ENCODE peak calls at places on chromosomes 1 and 21, in four cellular contexts. C is hepatocyte, O is A673, Z is mucosa of descending colon. E is an unnamed sample.

GRCh38 chr1:201122321-201123017 is 4.5 kb downstream of the ASCL5 start:
- DNase-seq in C (no peak), O (no peak), Z (no peak), E (no peak)

GRCh38 chr1:18191037-18191867 is 83.7 kb downstream of the IGSF21 start:
- DNase-seq in C (no peak), O (no peak), Z (no peak), E (no peak)

GRCh38 chr1:208654241-208654640 is 410.1 kb upstream of the PLXNA2 start:
- DNase-seq in Z (peak; percentile 50), O (peak; percentile 67), C (peak; percentile 29), E (no peak)

GRCh38 chr1:226938903-226939438 is 1.1 kb upstream of the COQ8A start:
- DNase-seq in O (no peak), C (peak; percentile 32), Z (peak; percentile 22), E (no peak)

GRCh38 chr1:163035791-163036249 is 33.3 kb upstream of the RGS4 start:
- DNase-seq in Z (no peak), O (peak; percentile 78), C (no peak), E (no peak)

GRCh38 chr1:43835141-43836021 is 98.2 kb upstream of the ARTN start:
- DNase-seq in O (no peak), C (no peak), Z (no peak), E (no peak)

GRCh38 chr1:22639286-22639685 is 2.9 kb downstream of the C1QA start:
- DNase-seq in Z (peak; percentile 27), O (peak; percentile 35), C (peak; percentile 46), E (no peak)

GRCh38 chr1:51768971-51769601 is 109.4 kb downstream of the NRDC start:
- DNase-seq in C (peak; percentile 73), Z (peak; percentile 38), O (peak; percentile 76), E (no peak)

GRCh38 chr1:10644307-10645128 is 151.9 kb downstream of the CASZ1 start:
- DNase-seq in Z (no peak), C (no peak), O (no peak), E (no peak)

GRCh38 chr1:31180338-31180737 is 59.3 kb downstream of the NKAIN1 start:
- DNase-seq in Z (no peak), C (no peak), O (no peak), E (no peak)

GRCh38 chr1:116360435-116361173 is 12.4 kb upstream of the ATP1A1 start:
- DNase-seq in O (peak; percentile 60), C (no peak), Z (peak; percentile 37), E (no peak)

GRCh38 chr1:117747605-117748004 is 141.8 kb downstream of the TENT5C start:
- DNase-seq in O (no peak), Z (no peak), C (no peak), E (no peak)

GRCh38 chr1:27487927-27488522 is 1.9 kb downstream of the WASF2 start:
- DNase-seq in O (peak; percentile 57), C (no peak), Z (no peak), E (no peak)

GRCh38 chr1:209409786-209410185 is 173.7 kb upstream of the CAMK1G start:
- DNase-seq in C (peak; percentile 45), Z (no peak), O (no peak), E (no peak)

GRCh38 chr1:233081686-233082085 is 131.3 kb downstream of the NTPCR start:
- DNase-seq in O (no peak), Z (no peak), C (no peak), E (no peak)

GRCh38 chr21:45021428-45022347 is 52.7 kb upstream of the ADARB1 start:
- DNase-seq in O (no peak), Z (no peak), C (no peak), E (peak; percentile 46)

GRCh38 chr1:20935717-20936116 is 148.6 kb upstream of the HP1BP3 start:
- DNase-seq in C (no peak), O (no peak), Z (no peak), E (no peak)

GRCh38 chr1:151718666-151719065 is 2.1 kb upstream of the CELF3 start:
- DNase-seq in O (no peak), Z (no peak), C (no peak), E (no peak)

GRCh38 chr1:54867717-54868057 is 19.3 kb downstream of the DHCR24 start:
- DNase-seq in O (no peak), Z (no peak), C (peak; percentile 60), E (no peak)

GRCh38 chr1:94048413-94049164 is 72.4 kb downstream of the ABCA4 start:
- DNase-seq in C (no peak), O (peak; percentile 92), Z (no peak), E (no peak)

GRCh38 chr1:205285391-205286101 is 36.0 kb downstream of the NUAK2 start:
- DNase-seq in O (no peak), C (no peak), Z (no peak), E (no peak)

GRCh38 chr1:205287076-205287475 is 34.5 kb downstream of the NUAK2 start:
- DNase-seq in Z (no peak), O (no peak), C (no peak), E (no peak)

GRCh38 chr1:205283270-205284147 is 38.0 kb downstream of the NUAK2 start:
- DNase-seq in Z (no peak), O (no peak), C (no peak), E (no peak)

GRCh38 chr1:205286335-205286950 is 35.1 kb downstream of the NUAK2 start:
- DNase-seq in C (no peak), Z (no peak), O (no peak), E (no peak)

GRCh38 chr1:205284420-205285144 is 37.0 kb downstream of the NUAK2 start:
- DNase-seq in C (peak; percentile 93), Z (peak; percentile 77), O (peak; percentile 78), E (peak; percentile 93)
- H3K4me1 ChIP-seq in C (peaks cover 21% of the 10 kb centered on the region), Z (peaks cover 17% of the 10 kb centered on the region), O (peaks cover 3% of the 10 kb centered on the region), E (peaks cover 53% of the 10 kb centered on the region)

GRCh38 chr1:61641578-61642336 is 83.2 kb downstream of the TM2D1 start:
- DNase-seq in C (peak; percentile 68), O (peak; percentile 70), Z (peak; percentile 72), E (peak; percentile 83)
- TF ChIP-seq CTCF in C (peak; percentile 69), O (peak; percentile 77), Z (peak; percentile 60), E (peak; percentile 70)

DNA sequence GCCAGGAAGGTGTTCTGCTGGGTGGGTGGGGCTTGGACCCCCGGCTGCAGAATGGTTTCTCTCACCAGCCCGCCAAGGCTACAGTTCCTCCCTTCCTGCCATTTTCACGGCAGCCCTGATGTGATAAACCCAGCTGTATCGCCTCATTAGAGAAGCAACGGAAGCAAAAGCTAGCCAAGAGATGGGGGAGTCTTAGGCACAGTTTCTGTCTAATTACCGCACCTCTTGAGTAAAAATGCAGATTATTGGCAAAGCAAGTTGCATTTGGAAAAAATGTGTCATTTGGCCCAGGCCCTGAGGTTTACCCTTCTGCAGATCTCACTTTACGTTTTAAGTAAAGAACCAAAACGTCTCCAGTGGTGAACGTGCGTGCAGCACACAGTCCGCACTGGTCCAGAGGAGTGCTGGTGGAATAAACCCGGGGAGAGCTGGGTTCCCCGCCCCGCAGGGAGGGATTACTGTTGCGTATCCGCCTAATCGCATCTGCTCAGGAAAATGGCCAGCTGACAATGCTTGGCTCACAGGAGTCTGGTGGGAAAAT is 109.9 kb downstream of the GALNT2 start:
- DNase-seq in O (peak; percentile 94), Z (peak; percentile 41), C (no peak), E (no peak)
- H3K4me3 ChIP-seq in O (peak overlapping the region; percentile 46), Z (no peak overlapping the region), C (no peak overlapping the region), E (peak overlapping the region; percentile 27)

GRCh38 chr1:234599617-234600417 is 10.2 kb downstream of the IRF2BP2 start:
- DNase-seq in C (peak; percentile 94), O (peak; percentile 76), Z (peak; percentile 88), E (peak; percentile 89)
- H3K4me1 ChIP-seq in C (peaks cover 38% of the 10 kb centered on the region), O (peaks cover 57% of the 10 kb centered on the region), Z (peaks cover 49% of the 10 kb centered on the region), E (peaks cover 64% of the 10 kb centered on the region)

GRCh38 chr1:165695011-165695410 is 3.4 kb downstream of the ALDH9A1 start:
- DNase-seq in Z (no peak), O (no peak), C (peak; percentile 5), E (no peak)

GRCh38 chr1:165697491-165697880 is 876 bp downstream of the ALDH9A1 start:
- DNase-seq in C (no peak), Z (no peak), O (peak; percentile 43), E (no peak)

GRCh38 chr1:165699577-165699976 is 1.2 kb upstream of the ALDH9A1 start:
- DNase-seq in O (no peak), Z (no peak), C (no peak), E (no peak)

GRCh38 chr1:165696625-165697100 is 1.7 kb downstream of the ALDH9A1 start:
- DNase-seq in C (peak; percentile 73), Z (peak; percentile 20), O (peak; percentile 95), E (no peak)

GRCh38 chr1:165697881-165698842 is at the start of gene ALDH9A1:
- DNase-seq in Z (peak; percentile 90), C (peak; percentile 87), O (peak; percentile 94), E (peak; percentile 92)
- TF ChIP-seq CTCF in Z (no peak), C (peak; percentile 36), O (peak; percentile 48), E (peak; percentile 31)

GRCh38 chr1:225746361-225747179 is 31.1 kb upstream of the SRP9 start:
- DNase-seq in C (peak; percentile 87), O (peak; percentile 97), Z (peak; percentile 72), E (peak; percentile 56)
- H3K4me3 ChIP-seq in C (peak overlapping the region; percentile 23), O (peak overlapping the region; percentile 38), Z (no peak overlapping the region), E (peak overlapping the region; percentile 48)

GRCh38 chr21:25927195-25927880 is 192.6 kb downstream of the GABPA start:
- DNase-seq in O (no peak), C (no peak), Z (no peak), E (no peak)
- H3K4me1 ChIP-seq in O (peaks cover 17% of the 10 kb centered on the region), C (no peaks in the 10 kb centered on the region), Z (no peaks in the 10 kb centered on the region), E (peaks cover 20% of the 10 kb centered on the region)